ENCODE peak calls at places on chromosomes 4 and X, in four cellular contexts. One of them, this sample, is unnamed.

GRCh38 chr4:175469519-175469918 is 342.5 kb downstream of the GPM6A start:
- DNase-seq in T-helper 17 cell: no peak
- DNase-seq in GM13976: no peak
- DNase-seq in PC-3: peak
- DNase-seq in this sample: no peak

GRCh38 chr4:173346074-173346473 is 11.9 kb upstream of the HMGB2 start:
- DNase-seq in T-helper 17 cell: no peak
- DNase-seq in GM13976: no peak
- DNase-seq in PC-3: peak
- DNase-seq in this sample: no peak

GRCh38 chrX:50386520-50386919 is 84.1 kb downstream of the DGKK start:
- DNase-seq in T-helper 17 cell: no peak
- DNase-seq in GM13976: no peak
- DNase-seq in PC-3: no peak
- DNase-seq in this sample: no peak

GRCh38 chr4:124736526-124736925 is 24.0 kb upstream of the ANKRD50 start:
- DNase-seq in T-helper 17 cell: no peak
- DNase-seq in GM13976: no peak
- DNase-seq in PC-3: no peak
- DNase-seq in this sample: no peak

GRCh38 chr4:70632028-70632427 is 3.5 kb downstream of the ENAM start:
- DNase-seq in T-helper 17 cell: no peak
- DNase-seq in GM13976: no peak
- DNase-seq in PC-3: peak
- DNase-seq in this sample: no peak

GRCh38 chr4:159764343-159764952 is 661.6 kb downstream of the RAPGEF2 start:
- DNase-seq in T-helper 17 cell: no peak
- DNase-seq in GM13976: peak
- DNase-seq in PC-3: peak
- DNase-seq in this sample: no peak

GRCh38 chr4:176044589-176044951 is 21.1 kb upstream of the WDR17 start:
- DNase-seq in T-helper 17 cell: no peak
- DNase-seq in GM13976: no peak
- DNase-seq in PC-3: no peak
- DNase-seq in this sample: no peak

GRCh38 chr4:117777721-117778120 is 256.6 kb upstream of the NDST3 start:
- DNase-seq in T-helper 17 cell: no peak
- DNase-seq in GM13976: no peak
- DNase-seq in PC-3: peak
- DNase-seq in this sample: no peak

GRCh38 chrX:134753185-134754008 is 95.1 kb upstream of the PLAC1 start:
- DNase-seq in T-helper 17 cell: no peak
- DNase-seq in GM13976: no peak
- DNase-seq in PC-3: peak
- DNase-seq in this sample: no peak

GRCh38 chr4:126604273-126604867 is 1028.4 kb upstream of the INTU start:
- DNase-seq in T-helper 17 cell: no peak
- DNase-seq in GM13976: peak
- DNase-seq in PC-3: peak
- DNase-seq in this sample: no peak

GRCh38 chrX:125977851-125978250 is 188.2 kb downstream of the DCAF12L2 start:
- DNase-seq in T-helper 17 cell: no peak
- DNase-seq in GM13976: no peak
- DNase-seq in PC-3: peak
- DNase-seq in this sample: no peak

GRCh38 chr4:3372933-3373465 is 68.8 kb upstream of the HGFAC start:
- DNase-seq in T-helper 17 cell: no peak
- DNase-seq in GM13976: peak
- DNase-seq in PC-3: no peak
- DNase-seq in this sample: no peak

GRCh38 chr4:4555916-4556315 is 14.1 kb upstream of the STX18 start:
- DNase-seq in T-helper 17 cell: no peak
- DNase-seq in GM13976: no peak
- DNase-seq in PC-3: no peak
- DNase-seq in this sample: no peak

GRCh38 chr4:140103676-140104075 is 50.3 kb downstream of the MAML3 start:
- DNase-seq in T-helper 17 cell: no peak
- DNase-seq in GM13976: no peak
- DNase-seq in PC-3: peak
- DNase-seq in this sample: no peak

GRCh38 chrX:153554519-153555167 is 37.2 kb downstream of the ATP2B3 start:
- DNase-seq in T-helper 17 cell: peak
- DNase-seq in GM13976: peak
- DNase-seq in PC-3: peak
- DNase-seq in this sample: peak

GRCh38 chr4:73740353-73740778 is at the start of gene CXCL8:
- DNase-seq in T-helper 17 cell: no peak
- DNase-seq in GM13976: no peak
- DNase-seq in PC-3: peak
- DNase-seq in this sample: peak

GRCh38 chr4:15396157-15396800 is 31.6 kb upstream of the C1QTNF7 start:
- DNase-seq in T-helper 17 cell: no peak
- DNase-seq in GM13976: peak
- DNase-seq in PC-3: peak
- DNase-seq in this sample: no peak

GRCh38 chr4:56298210-56298609 is 89.1 kb downstream of the AASDH start:
- DNase-seq in T-helper 17 cell: no peak
- DNase-seq in GM13976: no peak
- DNase-seq in PC-3: no peak
- DNase-seq in this sample: no peak

GRCh38 chrX:135112096-135112729 is 8.1 kb downstream of the ETDB start:
- DNase-seq in T-helper 17 cell: no peak
- DNase-seq in GM13976: no peak
- DNase-seq in PC-3: peak
- DNase-seq in this sample: no peak

GRCh38 chrX:100750901-100751300 is 19.0 kb upstream of the SYTL4 start:
- DNase-seq in T-helper 17 cell: no peak
- DNase-seq in GM13976: no peak
- DNase-seq in PC-3: peak
- DNase-seq in this sample: no peak

GRCh38 chrX:9885150-9885549 is 82.0 kb upstream of the CLDN34 start:
- DNase-seq in T-helper 17 cell: peak
- DNase-seq in GM13976: peak
- DNase-seq in PC-3: peak
- DNase-seq in this sample: no peak

GRCh38 chr4:19177616-19178015 is 1074.1 kb upstream of the SLIT2 start:
- DNase-seq in T-helper 17 cell: no peak
- DNase-seq in GM13976: no peak
- DNase-seq in PC-3: peak
- DNase-seq in this sample: no peak

GRCh38 chr4:15451181-15451865 is 18.4 kb upstream of the CC2D2A start:
- DNase-seq in T-helper 17 cell: no peak
- DNase-seq in GM13976: no peak
- DNase-seq in PC-3: no peak
- DNase-seq in this sample: no peak

GRCh38 chr4:14783011-14783877 is 219.0 kb upstream of the CPEB2 start:
- DNase-seq in T-helper 17 cell: no peak
- DNase-seq in GM13976: peak
- DNase-seq in PC-3: peak
- DNase-seq in this sample: no peak

This sample was measured in suprapubic skin.